ENCODE peak calls at places on chromosomes 2 and 18, in four cellular contexts. P, H, U and F are unnamed samples.

GRCh38 chr2:222703866-222704265 is 32.4 kb downstream of the MOGAT1 start:
- DNase-seq in P (no peak), U (peak; percentile 82), H (no peak), F (peak; percentile 59)

GRCh38 chr2:231034291-231034882 is 2.9 kb upstream of the C2orf72 start:
- DNase-seq in U (no peak), P (no peak), H (no peak), F (no peak)

GRCh38 chr2:217638031-217638430 is 364.8 kb downstream of the TNS1 start:
- DNase-seq in H (no peak), U (no peak), P (no peak), F (no peak)

GRCh38 chr2:195709901-195710300 is 52.9 kb downstream of the SLC39A10 start:
- DNase-seq in P (no peak), U (peak; percentile 52), H (no peak), F (no peak)

GRCh38 chr2:218129756-218130155 is 3.9 kb downstream of the CXCR2 start:
- DNase-seq in P (no peak), U (peak; percentile 23), H (no peak), F (peak; percentile 17)

GRCh38 chr2:195500878-195501277 is 156.1 kb upstream of the SLC39A10 start:
- DNase-seq in H (no peak), U (no peak), P (no peak), F (no peak)

GRCh38 chr2:241540766-241541561 is 17.6 kb upstream of the BOK start:
- DNase-seq in P (peak; percentile 81), H (peak; percentile 45), U (no peak), F (no peak)

GRCh38 chr2:179936654-179937053 is 70.4 kb downstream of the CWC22 start:
- DNase-seq in U (no peak), P (peak; percentile 23), H (peak; percentile 14), F (peak; percentile 23)

GRCh38 chr2:215380699-215381098 is 55.2 kb downstream of the FN1 start:
- DNase-seq in P (no peak), H (no peak), U (no peak), F (no peak)

GRCh38 chr2:168601739-168602138 is 145.7 kb downstream of the CERS6 start:
- DNase-seq in U (no peak), H (no peak), P (no peak), F (no peak)

GRCh38 chr2:96097951-96098823 is 18.2 kb downstream of the ADRA2B start:
- DNase-seq in P (no peak), U (no peak), H (no peak), F (no peak)

GRCh38 chr2:120953066-120953760 is 217.5 kb downstream of the GLI2 start:
- DNase-seq in U (no peak), P (no peak), H (no peak), F (no peak)

GRCh38 chr2:135744761-135745314 is 3.2 kb downstream of the UBXN4 start:
- DNase-seq in P (no peak), U (peak; percentile 17), H (no peak), F (peak; percentile 56)

GRCh38 chr18:37534627-37535026 is 31.0 kb downstream of the CELF4 start:
- DNase-seq in P (no peak), H (no peak), U (no peak), F (no peak)

GRCh38 chr2:31998731-31999383 is 12.0 kb downstream of the MEMO1 start:
- DNase-seq in H (no peak), P (no peak), U (no peak), F (no peak)

GRCh38 chr2:135164431-135164830 is 112.3 kb downstream of the RAB3GAP1 start:
- DNase-seq in U (peak; percentile 89), H (no peak), P (no peak), F (peak; percentile 38)

GRCh38 chr2:223921204-223921603 is 23.9 kb downstream of the WDFY1 start:
- DNase-seq in U (no peak), P (no peak), H (no peak), F (no peak)

GRCh38 chr18:48996901-48997463 is 46.2 kb upstream of the SMAD7 start:
- DNase-seq in P (no peak), U (peak; percentile 81), H (no peak), F (peak; percentile 94)
- H2BK5ac ChIP-seq in P (peak overlapping the region; percentile 66), U (peak overlapping the region; percentile 11), H (no peak overlapping the region), F (peak overlapping the region; percentile 47)

GRCh38 chr2:11744631-11745394 is 1.6 kb upstream of the LPIN1 start:
- DNase-seq in H (peak; percentile 39), P (no peak), U (peak; percentile 59), F (peak; percentile 58)

GRCh38 chr2:11742317-11742701 is 4.1 kb upstream of the LPIN1 start:
- DNase-seq in H (no peak), P (no peak), U (peak; percentile 45), F (peak; percentile 41)

GRCh38 chr2:11742702-11743530 is 3.5 kb upstream of the LPIN1 start:
- DNase-seq in H (no peak), U (no peak), P (no peak), F (no peak)

GRCh38 chr2:11743846-11744553 is 2.4 kb upstream of the LPIN1 start:
- DNase-seq in U (peak; percentile 100), P (peak; percentile 81), H (peak; percentile 80), F (peak; percentile 100)

GRCh38 chr2:11743531-11743815 is 3.0 kb upstream of the LPIN1 start:
- DNase-seq in U (no peak), P (no peak), H (no peak), F (no peak)
- H3K4me1 ChIP-seq in U (peaks cover 16% of the 10 kb centered on the region), P (peaks cover 33% of the 10 kb centered on the region), H (peaks cover 42% of the 10 kb centered on the region), F (peaks cover 33% of the 10 kb centered on the region)

GRCh38 chr2:207338610-207339009 is 172.9 kb upstream of the KLF7 start:
- DNase-seq in H (no peak), P (no peak), U (no peak), F (no peak)
- H2BK15ac ChIP-seq in H (no peak overlapping the region), P (no peak overlapping the region), U (peak overlapping the region; percentile 59), F (no peak overlapping the region)

GRCh38 chr2:157839162-157839801 is 36.8 kb downstream of the ACVR1 start:
- DNase-seq in H (peak; percentile 85), P (peak; percentile 53), U (peak; percentile 71), F (peak; percentile 87)

GRCh38 chr2:157838442-157839161 is 37.5 kb downstream of the ACVR1 start:
- DNase-seq in U (peak; percentile 90), H (peak; percentile 29), P (no peak), F (peak; percentile 91)

GRCh38 chr2:157836531-157836930 is 39.6 kb downstream of the ACVR1 start:
- DNase-seq in H (no peak), P (no peak), U (no peak), F (no peak)

GRCh38 chr2:157839822-157840221 is 36.3 kb downstream of the ACVR1 start:
- DNase-seq in P (no peak), U (no peak), H (peak; percentile 9), F (no peak)

DNA sequence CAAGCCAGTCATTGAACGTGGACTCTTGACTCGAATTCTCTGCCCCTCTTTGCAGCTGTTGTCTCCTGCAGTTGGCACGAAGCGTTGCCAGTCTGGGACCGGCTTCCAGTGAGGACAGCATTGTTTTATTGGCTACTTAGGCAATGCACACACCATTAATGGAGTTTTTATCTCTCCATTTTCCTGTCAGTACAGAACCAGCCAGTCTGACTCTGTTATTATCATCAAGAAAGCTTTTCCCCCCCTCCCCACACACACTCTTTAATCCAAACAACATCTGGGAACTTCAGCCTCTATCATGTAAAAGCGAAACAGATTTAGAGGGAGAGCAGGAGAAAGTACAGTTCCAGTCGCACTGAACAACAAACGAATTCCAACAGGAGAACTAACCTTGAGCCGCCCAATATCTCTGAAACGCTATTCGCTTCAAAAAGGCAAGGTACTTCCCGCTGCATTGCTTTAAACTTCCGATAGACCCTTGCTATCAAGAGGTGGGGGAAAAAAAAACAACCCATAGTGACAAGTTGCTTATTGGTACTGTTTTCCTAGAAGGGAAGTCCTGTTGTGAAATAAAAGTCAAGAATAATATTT is 38.2 kb downstream of the ACVR1 start:
- DNase-seq in P (no peak), U (peak; percentile 67), H (no peak), F (peak; percentile 76)
- H2BK5ac ChIP-seq in P (peak overlapping the region; percentile 18), U (peak overlapping the region; percentile 89), H (no peak overlapping the region), F (no peak overlapping the region)

GRCh38 chr2:28404086-28404485 is 11.4 kb downstream of the FOSL2 start:
- DNase-seq in H (no peak), P (no peak), U (no peak), F (no peak)

GRCh38 chr2:28405537-28405936 is 12.9 kb downstream of the FOSL2 start:
- DNase-seq in H (no peak), P (no peak), U (no peak), F (no peak)

GRCh38 chr2:28407131-28407975 is 14.7 kb downstream of the FOSL2 start:
- DNase-seq in U (no peak), P (no peak), H (no peak), F (no peak)

GRCh38 chr2:28407976-28408690 is 15.5 kb downstream of the FOSL2 start:
- DNase-seq in H (no peak), P (no peak), U (no peak), F (no peak)

DNA sequence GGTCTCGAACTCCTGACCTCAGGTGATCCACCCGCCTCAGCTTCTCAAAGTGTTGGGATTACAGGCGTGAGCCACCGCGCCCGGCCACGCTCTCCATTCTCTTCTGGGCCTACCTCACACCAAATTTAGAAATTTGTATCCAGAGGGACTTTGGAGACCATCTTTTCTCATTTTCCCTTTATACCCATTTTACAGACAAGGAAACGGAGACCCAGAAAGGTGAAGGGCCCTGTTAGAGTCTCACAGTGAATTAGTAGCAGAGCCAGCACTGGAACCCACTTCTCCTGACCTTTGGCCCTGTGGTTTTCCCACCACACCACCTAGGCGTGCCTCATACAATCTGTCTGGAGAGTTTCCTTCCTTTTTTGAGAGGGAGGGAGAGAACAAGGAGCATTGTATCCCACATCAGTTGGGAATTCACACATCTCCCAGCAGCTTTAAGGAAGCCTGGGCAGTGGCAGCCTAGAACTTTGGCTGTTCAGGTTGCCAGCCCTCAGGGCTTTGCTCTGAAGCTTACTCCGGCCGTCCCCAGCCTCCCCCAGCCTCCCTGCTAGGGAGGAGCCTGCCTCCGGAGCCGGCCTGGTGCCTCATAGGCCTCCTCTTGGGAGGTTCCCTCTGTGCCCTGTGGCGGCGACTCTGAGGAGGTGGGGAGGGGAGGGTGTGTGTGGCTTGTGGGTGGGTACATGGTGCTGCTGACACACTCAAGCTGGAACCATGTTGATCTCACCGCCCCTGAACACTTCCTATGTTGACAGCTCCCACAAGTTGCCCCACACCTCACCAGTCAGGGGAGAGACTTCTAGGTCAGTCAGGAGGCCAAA is 13.8 kb downstream of the FOSL2 start:
- DNase-seq in P (no peak), H (no peak), U (peak; percentile 51), F (peak; percentile 76)
- H3K4me1 ChIP-seq in P (no peaks in the 10 kb centered on the region), H (no peaks in the 10 kb centered on the region), U (peaks cover 39% of the 10 kb centered on the region), F (peaks cover 53% of the 10 kb centered on the region)

DNA sequence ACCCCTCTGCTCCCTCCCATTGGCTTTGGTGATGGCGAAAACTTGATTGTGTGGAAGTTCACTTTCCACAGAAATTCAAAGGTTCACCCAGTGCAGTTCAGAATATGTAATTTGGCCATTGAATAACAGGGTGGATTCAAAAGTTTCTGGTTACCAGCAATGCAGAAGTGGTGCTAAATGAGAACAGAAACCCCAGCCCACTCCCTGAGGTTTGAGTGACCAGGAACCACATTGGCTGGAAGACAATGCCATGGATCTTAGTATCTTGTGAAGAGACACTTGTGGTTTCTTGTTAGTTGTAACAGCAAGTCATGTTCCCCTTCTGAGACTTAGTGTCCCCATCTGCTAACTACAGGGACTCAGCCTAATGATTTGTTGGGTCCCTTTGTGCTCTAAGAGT is 49.8 kb downstream of the QPCT start:
- DNase-seq in H (no peak), P (no peak), U (no peak), F (no peak)
- H2BK15ac ChIP-seq in H (no peak overlapping the region), P (no peak overlapping the region), U (no peak overlapping the region), F (no peak overlapping the region)

GRCh38 chr18:5918196-5918595 is 22.9 kb upstream of the TMEM200C start:
- DNase-seq in U (no peak), H (no peak), P (no peak), F (no peak)
- H2BK5ac ChIP-seq in U (no peak overlapping the region), H (no peak overlapping the region), P (no peak overlapping the region), F (no peak overlapping the region)

GRCh38 chr2:174544156-174544555 is 53.4 kb downstream of the WIPF1 start:
- DNase-seq in H (no peak), U (no peak), P (no peak), F (no peak)
- H3K4me1 ChIP-seq in H (no peaks in the 10 kb centered on the region), U (no peaks in the 10 kb centered on the region), P (no peaks in the 10 kb centered on the region), F (no peaks in the 10 kb centered on the region)